ENCODE peak calls at places on chromosome 9, in four cellular contexts. One of them, this sample, is unnamed.

GRCh38 chr9:93672622-93673270 is 96.4 kb downstream of the PHF2 start:
- DNase-seq in A549: no peak
- DNase-seq in GM23338: no peak
- DNase-seq in PC-9: no peak
- DNase-seq in this sample: no peak

GRCh38 chr9:36940881-36941280 is 93.2 kb downstream of the PAX5 start:
- DNase-seq in A549: no peak
- DNase-seq in GM23338: no peak
- DNase-seq in PC-9: no peak
- DNase-seq in this sample: no peak

GRCh38 chr9:98555851-98556465 is 152.8 kb downstream of the GABBR2 start:
- DNase-seq in A549: no peak
- DNase-seq in GM23338: no peak
- DNase-seq in PC-9: no peak
- DNase-seq in this sample: no peak

GRCh38 chr9:18896531-18897179 is 136.4 kb downstream of the SAXO1 start:
- DNase-seq in A549: no peak
- DNase-seq in GM23338: no peak
- DNase-seq in PC-9: no peak
- DNase-seq in this sample: no peak

GRCh38 chr9:120909904-120910303 is 16.7 kb downstream of the TRAF1 start:
- DNase-seq in A549: no peak
- DNase-seq in GM23338: no peak
- DNase-seq in PC-9: no peak
- DNase-seq in this sample: no peak

GRCh38 chr9:107286057-107286456 is 3.0 kb downstream of the RAD23B start:
- DNase-seq in A549: no peak
- DNase-seq in GM23338: no peak
- DNase-seq in PC-9: peak; percentile 40
- DNase-seq in this sample: no peak

GRCh38 chr9:135290086-135290485 is 189.5 kb upstream of the PPP1R26 start:
- DNase-seq in A549: no peak
- DNase-seq in GM23338: no peak
- DNase-seq in PC-9: no peak
- DNase-seq in this sample: no peak

GRCh38 chr9:112242147-112242804 is 67.2 kb upstream of the SUSD1 start:
- DNase-seq in A549: no peak
- DNase-seq in GM23338: no peak
- DNase-seq in PC-9: no peak
- DNase-seq in this sample: no peak

GRCh38 chr9:69573666-69574456 is 98.3 kb downstream of the APBA1 start:
- DNase-seq in A549: no peak
- DNase-seq in GM23338: no peak
- DNase-seq in PC-9: no peak
- DNase-seq in this sample: no peak

GRCh38 chr9:97411440-97411788 is 482 bp upstream of the TDRD7 start:
- DNase-seq in A549: no peak
- DNase-seq in GM23338: no peak
- DNase-seq in PC-9: no peak
- DNase-seq in this sample: no peak

GRCh38 chr9:101738566-101739183 is at the start of gene GRIN3A:
- DNase-seq in A549: peak; percentile 6
- DNase-seq in GM23338: peak; percentile 57
- DNase-seq in PC-9: no peak
- DNase-seq in this sample: no peak

GRCh38 chr9:14686168-14686567 is 7.1 kb downstream of the ZDHHC21 start:
- DNase-seq in A549: no peak
- DNase-seq in GM23338: no peak
- DNase-seq in PC-9: no peak
- DNase-seq in this sample: no peak

GRCh38 chr9:136563646-136564321 is 17.9 kb upstream of the NOTCH1 start:
- DNase-seq in A549: no peak
- DNase-seq in GM23338: no peak
- DNase-seq in PC-9: no peak
- DNase-seq in this sample: no peak

GRCh38 chr9:69871143-69871834 is 50.7 kb downstream of the CFAP95 start:
- DNase-seq in A549: no peak
- DNase-seq in GM23338: no peak
- DNase-seq in PC-9: no peak
- DNase-seq in this sample: no peak

GRCh38 chr9:93895535-93895934 is 59.6 kb downstream of the BARX1 start:
- DNase-seq in A549: no peak
- DNase-seq in GM23338: no peak
- DNase-seq in PC-9: no peak
- DNase-seq in this sample: no peak

GRCh38 chr9:125568616-125569015 is 138.4 kb downstream of the MAPKAP1 start:
- DNase-seq in A549: no peak
- DNase-seq in GM23338: no peak
- DNase-seq in PC-9: no peak
- DNase-seq in this sample: no peak

GRCh38 chr9:95249986-95250385 is 67.5 kb downstream of the FANCC start:
- DNase-seq in A549: no peak
- DNase-seq in GM23338: peak; percentile 37
- DNase-seq in PC-9: no peak
- DNase-seq in this sample: no peak

GRCh38 chr9:22990349-22990748 is 543.7 kb downstream of the DMRTA1 start:
- DNase-seq in A549: no peak
- DNase-seq in GM23338: peak; percentile 21
- DNase-seq in PC-9: no peak
- DNase-seq in this sample: no peak

GRCh38 chr9:7799234-7799933 is at the start of gene DMAC1:
- DNase-seq in A549: peak; percentile 66
- DNase-seq in GM23338: peak; percentile 94
- DNase-seq in PC-9: peak; percentile 48
- DNase-seq in this sample: peak; percentile 88

GRCh38 chr9:127955294-127956015 is 17.8 kb upstream of the DPM2 start:
- DNase-seq in A549: peak; percentile 99
- DNase-seq in GM23338: peak; percentile 96
- DNase-seq in PC-9: peak; percentile 97
- DNase-seq in this sample: peak; percentile 81
- H3K4me1 ChIP-seq in A549: peaks cover 60% of the 10 kb centered on the region
- H3K4me1 ChIP-seq in GM23338: peaks cover 8% of the 10 kb centered on the region
- H3K4me1 ChIP-seq in PC-9: peaks cover 59% of the 10 kb centered on the region
- H3K4me1 ChIP-seq in this sample: peaks cover 20% of the 10 kb centered on the region

GRCh38 chr9:90515550-90515949 is 127.1 kb downstream of the DIRAS2 start:
- DNase-seq in A549: no peak
- DNase-seq in GM23338: no peak
- DNase-seq in PC-9: no peak
- DNase-seq in this sample: no peak

GRCh38 chr9:90511711-90512110 is 130.9 kb downstream of the DIRAS2 start:
- DNase-seq in A549: no peak
- DNase-seq in GM23338: no peak
- DNase-seq in PC-9: no peak
- DNase-seq in this sample: no peak

DNA sequence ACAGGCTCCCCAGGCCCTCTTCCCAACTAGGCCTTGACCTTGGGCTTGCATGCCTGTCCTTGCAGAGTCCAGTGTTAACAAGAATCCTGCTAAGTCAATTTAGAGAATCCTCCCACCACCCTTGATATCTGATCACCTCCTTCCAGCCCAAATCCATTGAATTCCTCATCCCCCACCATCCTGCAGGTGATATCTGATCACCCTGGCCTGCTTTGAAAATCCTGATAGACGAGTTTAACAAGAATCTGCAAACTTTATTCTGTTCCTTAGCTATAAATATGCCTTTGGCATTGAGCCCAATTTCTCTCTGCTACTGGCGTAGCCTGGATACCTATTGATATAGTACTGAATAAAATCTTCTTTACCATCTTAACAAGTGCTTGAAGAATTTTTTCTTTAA is 125.5 kb downstream of the DIRAS2 start:
- DNase-seq in A549: no peak
- DNase-seq in GM23338: peak; percentile 37
- DNase-seq in PC-9: peak; percentile 86
- DNase-seq in this sample: no peak
- H3K4me2 ChIP-seq in A549: no peak overlapping the region
- H3K4me2 ChIP-seq in GM23338: peak overlapping the region; percentile 25
- H3K4me2 ChIP-seq in PC-9: peak overlapping the region; percentile 70
- H3K4me2 ChIP-seq in this sample: no peak overlapping the region

DNA sequence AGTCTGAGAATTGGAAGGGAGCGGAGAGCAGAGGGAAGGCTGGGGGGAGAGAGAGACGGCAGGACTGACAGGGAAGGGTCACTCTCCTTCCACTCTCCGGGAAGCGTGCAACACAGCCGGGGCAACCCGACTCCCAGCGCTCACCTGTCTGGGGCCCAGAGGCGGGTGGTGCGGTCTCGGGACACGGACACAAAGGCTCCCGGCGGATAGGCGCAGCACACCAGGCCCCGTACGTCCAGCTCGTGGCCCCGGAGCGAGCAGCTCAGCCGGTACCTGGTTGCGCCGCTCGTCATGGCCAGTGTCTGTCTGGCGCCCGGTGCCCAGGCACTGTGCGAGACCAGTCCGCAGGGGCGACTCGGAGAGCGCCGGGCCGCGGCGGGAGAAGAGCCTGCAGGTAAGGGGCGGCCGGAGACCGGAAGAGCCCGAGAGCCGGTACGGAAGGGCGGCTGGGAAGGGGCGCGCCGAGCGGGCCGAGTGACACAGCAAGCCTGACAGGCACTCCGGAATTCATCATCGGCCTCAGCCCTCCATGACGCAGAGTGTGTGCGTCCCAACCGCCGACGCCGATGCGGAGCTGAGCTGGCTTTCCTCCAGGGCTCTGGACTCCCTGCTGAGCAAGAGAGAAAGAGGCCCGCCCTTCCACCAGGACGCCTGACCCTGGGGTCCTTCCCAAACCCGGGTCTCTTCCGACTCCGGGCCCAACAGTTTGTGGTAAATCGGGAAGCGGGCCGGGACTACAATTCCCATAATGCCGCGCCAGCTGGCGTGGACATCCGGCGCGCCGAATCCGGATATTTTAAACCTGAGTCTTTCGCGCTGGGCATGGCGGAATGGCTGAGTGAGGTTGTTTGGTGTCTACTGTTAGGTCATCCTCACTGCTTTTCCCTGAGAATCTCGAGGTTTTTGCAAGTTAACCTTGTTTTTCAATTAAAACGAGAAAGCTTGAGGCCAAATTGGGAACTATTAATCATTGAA is at the start of gene PLAA:
- DNase-seq in A549: peak; percentile 91
- DNase-seq in GM23338: peak; percentile 96
- DNase-seq in PC-9: peak; percentile 75
- DNase-seq in this sample: peak; percentile 91
- TF ChIP-seq CTCF in A549: no peak
- TF ChIP-seq CTCF in GM23338: peak; percentile 8
- TF ChIP-seq CTCF in PC-9: no peak
- TF ChIP-seq CTCF in this sample: no peak

DNA sequence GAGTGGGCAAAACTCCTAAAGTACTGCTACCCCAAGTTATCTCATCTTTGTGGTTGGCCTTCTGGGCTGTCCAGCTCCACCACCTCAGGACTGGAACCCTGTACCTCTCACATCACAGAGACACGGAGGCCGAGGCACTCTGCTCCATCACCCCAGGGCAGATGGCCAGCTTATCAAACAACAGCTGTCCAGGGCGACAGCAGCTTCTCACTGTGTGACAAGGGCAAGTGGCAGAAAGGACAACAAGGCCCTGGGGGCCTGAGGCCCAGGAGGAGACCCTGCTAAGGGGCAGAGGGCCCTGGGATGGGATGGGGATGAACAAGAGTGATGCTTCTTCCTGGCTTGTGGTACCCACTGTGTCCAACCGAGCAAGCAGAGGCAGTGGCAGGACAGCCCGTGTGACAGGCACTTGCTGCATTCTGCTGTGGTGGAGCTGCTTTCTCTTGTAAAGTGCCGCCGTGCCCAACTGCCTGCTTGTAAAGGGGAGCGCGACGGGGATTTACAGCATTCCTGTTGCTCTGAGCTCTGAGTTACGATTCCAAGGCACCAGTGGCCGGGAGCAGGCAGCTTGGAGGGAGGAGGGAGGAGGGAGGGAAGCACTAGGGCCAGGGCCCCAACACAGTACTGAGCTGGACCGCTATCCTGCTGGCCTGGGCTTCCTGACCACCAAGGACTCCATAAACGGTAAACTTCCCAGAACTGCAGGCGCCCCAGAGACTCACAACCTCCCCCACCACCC is 71.2 kb downstream of the SHB start:
- DNase-seq in A549: no peak
- DNase-seq in GM23338: no peak
- DNase-seq in PC-9: no peak
- DNase-seq in this sample: no peak
- H3K4me1 ChIP-seq in A549: peaks cover 42% of the 10 kb centered on the region
- H3K4me1 ChIP-seq in GM23338: no peaks in the 10 kb centered on the region
- H3K4me1 ChIP-seq in PC-9: no peaks in the 10 kb centered on the region
- H3K4me1 ChIP-seq in this sample: no peaks in the 10 kb centered on the region

DNA sequence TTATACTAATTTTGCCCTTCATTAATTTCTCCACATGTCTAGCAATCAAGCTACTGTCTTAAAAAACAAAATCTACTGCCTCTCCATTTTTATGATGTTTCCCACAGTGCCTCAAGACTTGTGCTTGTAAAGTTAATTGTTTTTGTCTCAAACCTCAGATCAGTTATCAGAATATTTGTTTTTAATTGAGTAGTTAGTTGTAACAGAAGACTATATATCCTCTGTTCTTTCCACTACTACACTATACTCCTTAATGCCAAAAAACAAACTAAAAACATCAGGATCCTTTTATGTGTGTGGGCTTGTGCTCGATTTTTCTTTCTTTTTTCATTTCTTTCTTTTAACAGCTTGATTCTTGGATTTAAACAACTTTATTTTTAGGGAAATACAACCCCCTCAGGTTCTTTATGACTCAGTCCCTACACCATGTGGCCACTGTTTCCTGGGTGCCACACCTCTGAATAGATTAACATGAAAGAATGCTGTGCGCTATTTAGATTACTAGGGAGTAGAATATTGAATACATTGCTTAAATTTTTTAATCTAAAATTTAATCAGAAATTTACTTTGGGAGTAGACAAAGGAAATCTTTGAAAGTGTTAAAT is 1.2 kb downstream of the ASPN start:
- DNase-seq in A549: no peak
- DNase-seq in GM23338: no peak
- DNase-seq in PC-9: peak; percentile 71
- DNase-seq in this sample: no peak
- H3K4me2 ChIP-seq in A549: no peak overlapping the region
- H3K4me2 ChIP-seq in GM23338: peak overlapping the region; percentile 60
- H3K4me2 ChIP-seq in PC-9: peak overlapping the region; percentile 30
- H3K4me2 ChIP-seq in this sample: no peak overlapping the region

This sample was measured in OCI-LY7.